ENCODE peak calls at places on chromosomes 11 and 22, in eight cellular contexts. P is IMR-90, I is AG10803, L is BJ, E is HFF-Myc, T is psoas muscle, U is Panc1, V is cardiac muscle cell. K is an unnamed sample.

GRCh38 chr11:122765487-122766131 is 72.7 kb upstream of the CRTAM start:
- DNase-seq in I (no peak), E (no peak), T (no peak), L (no peak), V (no peak), P (no peak), U (no peak), K (no peak)

GRCh38 chr11:99370557-99371200 is 349.9 kb downstream of the CNTN5 start:
- DNase-seq in I (peak; percentile 15), L (no peak), E (no peak), V (peak; percentile 65), P (peak; percentile 72), U (no peak), T (peak; percentile 73), K (no peak)

GRCh38 chr11:75946531-75947530 is 131.8 kb downstream of the UVRAG start:
- DNase-seq in I (no peak), L (no peak), V (no peak), T (no peak), E (peak; percentile 45), P (peak; percentile 60), U (no peak), K (no peak)

GRCh38 chr22:28544431-28544868 is 135.2 kb downstream of the TTC28 start:
- DNase-seq in V (no peak), E (no peak), I (no peak), U (no peak), T (no peak), P (peak; percentile 24), L (no peak), K (no peak)

GRCh38 chr22:41178425-41178975 is 26.6 kb upstream of the L3MBTL2 start:
- DNase-seq in L (no peak), V (no peak), U (no peak), E (no peak), T (peak; percentile 82), I (no peak), P (no peak), K (no peak)

GRCh38 chr11:63480039-63480438 is 10.9 kb downstream of the PLAAT5 start:
- DNase-seq in P (no peak), I (no peak), V (no peak), L (no peak), T (no peak), U (no peak), E (no peak), K (no peak)

GRCh38 chr11:24391165-24391564 is 105.7 kb upstream of the LUZP2 start:
- DNase-seq in U (no peak), P (peak; percentile 87), V (no peak), L (no peak), I (peak; percentile 6), T (no peak), E (no peak), K (no peak)

GRCh38 chr11:17722000-17722643 is 2.8 kb downstream of the MYOD1 start:
- DNase-seq in P (peak; percentile 11), U (no peak), I (no peak), L (no peak), E (no peak), V (no peak), T (peak; percentile 75), K (no peak)

GRCh38 chr22:39306456-39307361 is 12.7 kb downstream of the RPL3 start:
- DNase-seq in E (no peak), T (no peak), V (peak; percentile 59), I (no peak), P (no peak), L (no peak), U (no peak), K (no peak)

GRCh38 chr11:71548120-71548519 is at the start of gene KRTAP5-9:
- DNase-seq in L (no peak), T (no peak), I (no peak), U (no peak), P (no peak), V (no peak), E (no peak), K (no peak)

GRCh38 chr11:17371614-17372013 is 16.8 kb downstream of the KCNJ11 start:
- DNase-seq in L (no peak), P (peak; percentile 53), T (no peak), I (peak; percentile 49), U (no peak), E (no peak), V (peak; percentile 25), K (no peak)

GRCh38 chr22:21867528-21868266 is at the start of gene MAPK1:
- DNase-seq in U (peak; percentile 12), T (peak; percentile 96), P (peak; percentile 81), V (peak; percentile 92), E (peak; percentile 56), I (peak; percentile 87), L (peak; percentile 31), K (peak; percentile 97)
- TF ChIP-seq CTCF in U (no peak), T (peak; percentile 38), P (peak; percentile 31), V (no peak), E (no peak), I (peak; percentile 14), L (peak; percentile 36), K (peak; percentile 75)

DNA sequence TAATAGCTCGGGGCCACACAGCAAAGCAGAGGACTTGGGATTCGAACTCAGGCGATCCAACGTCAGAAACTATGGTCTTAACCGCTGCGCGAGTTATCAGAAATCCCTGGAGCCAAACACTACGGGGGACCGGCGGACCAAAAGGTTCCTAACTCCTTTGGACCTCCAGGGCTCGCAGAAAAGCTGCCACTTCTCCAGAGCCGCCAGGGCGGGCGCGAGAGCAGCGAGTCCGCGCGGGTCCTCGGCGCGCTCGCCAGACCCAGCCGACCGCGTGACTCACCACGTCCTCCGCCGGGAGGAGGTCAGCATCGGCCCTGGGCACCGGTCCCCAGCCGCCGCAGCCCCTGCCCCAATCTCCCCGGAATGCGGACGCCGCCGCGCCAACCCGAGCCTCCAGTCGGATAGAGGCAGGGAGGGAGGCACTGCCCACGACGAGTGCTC is 6.0 kb upstream of the ALX4 start:
- DNase-seq in V (peak; percentile 58), E (no peak), P (peak; percentile 22), I (peak; percentile 27), U (no peak), T (peak; percentile 68), L (no peak), K (no peak)
- TF ChIP-seq CTCF in V (peak; percentile 25), E (no peak), P (no peak), I (peak; percentile 13), U (no peak), T (no peak), L (peak; percentile 25), K (peak; percentile 50)

GRCh38 chr11:22666700-22667439 is 459 bp downstream of the GAS2 start:
- DNase-seq in U (no peak), V (peak; percentile 76), T (peak; percentile 81), I (no peak), P (no peak), E (no peak), L (no peak), K (no peak)

GRCh38 chr11:22671751-22672150 is 5.3 kb downstream of the GAS2 start:
- DNase-seq in P (peak; percentile 3), U (no peak), L (no peak), V (no peak), I (no peak), T (no peak), E (no peak), K (no peak)

GRCh38 chr11:22668005-22668796 is 1.8 kb downstream of the GAS2 start:
- DNase-seq in L (no peak), U (no peak), P (no peak), E (no peak), I (no peak), V (no peak), T (no peak), K (no peak)

GRCh38 chr11:22669368-22669767 is 3.0 kb downstream of the GAS2 start:
- DNase-seq in L (no peak), V (no peak), U (no peak), P (no peak), E (no peak), T (no peak), I (no peak), K (no peak)

GRCh38 chr11:22670803-22671202 is 4.4 kb downstream of the GAS2 start:
- DNase-seq in E (no peak), V (peak; percentile 9), P (peak; percentile 3), U (peak; percentile 25), L (no peak), T (no peak), I (no peak), K (no peak)
- TF ChIP-seq CTCF in E (no peak), V (peak; percentile 18), P (peak; percentile 29), U (peak; percentile 19), L (no peak), T (peak; percentile 48), I (no peak), K (peak; percentile 81)

GRCh38 chr11:92501346-92501745 is 276.7 kb downstream of the FAT3 start:
- DNase-seq in V (no peak), P (no peak), I (no peak), L (no peak), T (no peak), U (no peak), E (no peak), K (no peak)
- TF ChIP-seq CTCF in V (no peak), P (no peak), I (no peak), L (no peak), T (no peak), U (no peak), E (no peak), K (no peak)

GRCh38 chr22:26318975-26319374 is 110.1 kb upstream of the ASPHD2 start:
- DNase-seq in I (peak; percentile 31), V (no peak), L (no peak), U (no peak), T (no peak), E (peak; percentile 7), P (no peak), K (no peak)
- TF ChIP-seq CTCF in I (no peak), V (no peak), L (peak; percentile 41), U (no peak), T (no peak), E (peak; percentile 45), P (no peak), K (peak; percentile 15)

DNA sequence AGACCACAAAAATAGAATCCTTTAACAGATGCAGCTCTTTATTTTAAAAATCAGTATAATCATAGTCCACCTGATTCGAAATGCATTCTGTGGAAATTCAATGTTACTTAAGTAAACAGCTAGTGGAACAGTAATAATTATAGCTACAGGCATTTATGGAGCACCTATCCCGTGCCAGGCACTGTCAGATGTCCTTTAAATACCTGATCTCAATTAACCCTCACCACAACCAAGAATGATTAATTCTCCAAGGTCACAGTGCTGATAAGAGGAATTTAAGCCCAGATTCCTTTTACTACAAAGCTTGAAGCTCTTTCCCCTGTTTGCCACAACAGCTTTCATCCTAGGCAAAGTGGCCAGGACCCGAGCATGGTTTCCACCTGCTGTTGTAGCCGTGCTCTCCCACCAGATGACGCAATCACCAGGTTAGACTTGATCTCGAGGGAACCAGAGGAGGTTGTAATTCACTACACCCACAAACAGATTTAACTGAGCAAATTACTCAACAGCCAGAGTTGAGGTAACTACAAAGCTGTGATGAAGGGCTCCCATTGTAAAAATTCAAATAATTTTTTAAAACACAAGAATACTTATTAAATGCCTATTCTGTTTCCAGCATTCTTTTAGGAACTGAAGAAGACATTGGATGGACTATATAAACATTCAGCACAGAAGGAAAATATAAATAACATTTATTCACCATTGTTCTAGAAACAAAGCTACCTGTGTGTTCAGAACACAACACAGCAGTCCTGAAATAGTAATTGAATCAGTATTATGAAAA is 10.3 kb downstream of the PRDM10 start:
- DNase-seq in L (no peak), T (no peak), I (peak; percentile 31), U (no peak), E (peak; percentile 20), V (peak; percentile 36), P (peak; percentile 22), K (no peak)
- TF ChIP-seq CTCF in L (peak; percentile 2), T (peak; percentile 28), I (no peak), U (no peak), E (peak; percentile 26), V (no peak), P (no peak), K (peak; percentile 14)

GRCh38 chr11:116715383-116715782 is 57.4 kb downstream of the BUD13 start:
- DNase-seq in V (no peak), U (no peak), L (no peak), P (no peak), I (no peak), T (no peak), E (no peak), K (no peak)
- TF ChIP-seq CTCF in V (no peak), U (no peak), L (no peak), P (no peak), I (no peak), T (no peak), E (peak; percentile 6), K (no peak)

K was measured in chondrocyte.